ENCODE peak calls at places on chromosomes 7 and 10, in seven cellular contexts. P is HCT116, B is PC-9, V is PC-3, R is IMR-90, A is HepG2, E is astrocyte. M is an unnamed sample. For H3K27me3 and H4K20me1, the result is how much of the 10 kb centered on the place peaks cover.

GRCh38 chr7:51621956-51622355 is 305.3 kb upstream of the COBL start:
- DNase-seq in R (no peak), B (no peak), V (no peak), A (no peak), P (no peak), E (no peak), M (no peak)

GRCh38 chr10:61992683-61993629 is 91.5 kb downstream of the ARID5B start:
- DNase-seq in E (peak), B (no peak), R (peak), A (no peak), P (no peak), V (peak), M (peak)

GRCh38 chr7:96772295-96772694 is 62.6 kb upstream of the SEM1 start:
- DNase-seq in P (no peak), A (no peak), E (no peak), R (no peak), B (no peak), V (no peak), M (no peak)

GRCh38 chr7:83984076-83984475 is 210.5 kb downstream of the SEMA3A start:
- DNase-seq in A (no peak), B (no peak), V (no peak), E (no peak), P (no peak), R (peak), M (no peak)

GRCh38 chr10:10007972-10008371 is 1009.7 kb upstream of the CELF2 start:
- DNase-seq in B (no peak), A (no peak), E (no peak), V (no peak), R (no peak), P (no peak), M (no peak)

GRCh38 chr10:60910543-60910942 is 33.4 kb downstream of the RHOBTB1 start:
- DNase-seq in V (no peak), A (no peak), R (no peak), E (no peak), P (no peak), B (no peak), M (no peak)

GRCh38 chr10:58319599-58319998 is 15.2 kb upstream of the UBE2D1 start:
- DNase-seq in E (no peak), P (no peak), R (no peak), A (peak), V (peak), B (no peak), M (no peak)

GRCh38 chr7:2717293-2717904 is 29.4 kb downstream of the AMZ1 start:
- DNase-seq in V (no peak), B (no peak), A (no peak), E (no peak), R (peak), P (no peak), M (no peak)

GRCh38 chr10:128744092-128744491 is 617.9 kb upstream of the MKI67 start:
- DNase-seq in V (no peak), R (no peak), P (no peak), E (no peak), B (no peak), A (no peak), M (no peak)

DNA sequence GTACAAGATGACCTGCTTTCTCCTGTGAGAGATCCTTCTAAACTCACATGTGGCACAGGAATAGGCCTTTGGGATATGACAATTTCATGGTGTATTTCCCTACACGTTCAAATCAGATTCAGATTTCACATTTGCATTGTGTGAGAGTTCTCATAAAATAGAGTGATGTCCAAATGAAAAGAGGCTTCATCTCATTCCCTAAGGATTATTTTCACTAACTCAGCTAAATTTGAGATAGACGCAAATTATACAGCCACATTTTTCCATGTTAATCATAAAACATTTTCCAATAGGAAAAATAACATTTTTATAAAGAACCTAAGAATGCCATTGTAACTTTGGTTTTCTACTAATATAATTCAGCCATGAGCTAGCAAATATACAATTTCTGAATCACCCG is 35.5 kb upstream of the PARD3 start:
- DNase-seq in E (no peak), A (no peak), R (no peak), P (no peak), V (no peak), B (no peak), M (no peak)
- H3K27me3 ChIP-seq in E (under half), A (under half), R (under half), P (under half), V (under half), B (under half), M (under half)

DNA sequence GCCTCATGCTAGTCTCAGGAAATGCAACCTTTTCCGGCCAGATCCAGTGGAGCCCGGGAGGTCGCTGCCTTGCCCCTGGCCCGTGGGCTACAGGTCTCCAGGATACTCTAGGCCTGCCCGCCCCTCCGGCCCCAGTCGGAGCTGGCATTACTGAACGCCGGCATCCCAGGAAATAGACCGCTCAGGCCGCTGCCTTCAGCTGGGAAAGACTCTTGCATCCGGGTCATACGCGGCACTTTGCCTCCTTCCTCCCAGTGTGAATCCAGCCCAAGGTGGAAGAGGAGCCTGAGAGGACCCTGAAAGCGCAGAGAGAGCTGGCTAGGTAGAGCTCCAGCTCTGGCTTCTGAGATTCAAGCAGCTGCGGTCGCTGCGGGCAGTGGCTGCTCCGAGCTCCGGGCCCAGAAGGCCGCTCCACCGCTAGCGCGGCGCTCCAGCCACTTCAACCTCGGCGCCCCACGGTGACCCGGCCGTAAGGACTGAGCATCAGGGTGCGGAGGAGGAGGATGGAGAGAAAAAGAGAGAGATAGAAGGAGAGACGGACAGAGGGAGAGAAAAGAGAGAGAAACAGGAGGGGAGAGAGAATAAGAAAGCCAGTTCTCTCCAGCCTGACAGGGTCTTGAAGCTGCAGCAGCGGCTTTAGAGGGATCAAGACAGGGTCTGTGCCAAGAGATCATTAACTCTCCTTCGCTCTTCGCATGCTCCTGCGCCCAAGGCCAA is 1.7 kb upstream of the HOXA10 start:
- DNase-seq in A (no peak), V (no peak), E (no peak), R (no peak), P (no peak), B (no peak), M (peak)
- H3K4me3 ChIP-seq in A (no peak), V (peak), E (no peak), R (no peak), P (no peak), B (no peak), M (peak)

GRCh38 chr10:4526426-4526825 is 299.6 kb upstream of the AKR1E2 start:
- DNase-seq in A (no peak), E (no peak), R (no peak), P (no peak), B (no peak), V (no peak), M (peak)
- H4K20me1 ChIP-seq in A (under half), E (under half), R (under half), P (under half), B (under half), V (under half), M (under half)

GRCh38 chr7:122304604-122304975 is at the start of gene FEZF1:
- DNase-seq in P (peak), A (peak), R (no peak), E (no peak), B (no peak), V (peak), M (peak)

GRCh38 chr7:122301858-122302745 is 2.4 kb downstream of the FEZF1 start:
- DNase-seq in A (no peak), B (no peak), E (no peak), P (no peak), R (no peak), V (no peak), M (peak)

GRCh38 chr7:122303522-122303970 is 1.0 kb downstream of the FEZF1 start:
- DNase-seq in B (no peak), V (no peak), A (no peak), P (no peak), R (no peak), E (no peak), M (no peak)

GRCh38 chr7:122303971-122304603 is 463 bp downstream of the FEZF1 start:
- DNase-seq in B (no peak), P (no peak), A (no peak), E (no peak), R (no peak), V (no peak), M (no peak)

DNA sequence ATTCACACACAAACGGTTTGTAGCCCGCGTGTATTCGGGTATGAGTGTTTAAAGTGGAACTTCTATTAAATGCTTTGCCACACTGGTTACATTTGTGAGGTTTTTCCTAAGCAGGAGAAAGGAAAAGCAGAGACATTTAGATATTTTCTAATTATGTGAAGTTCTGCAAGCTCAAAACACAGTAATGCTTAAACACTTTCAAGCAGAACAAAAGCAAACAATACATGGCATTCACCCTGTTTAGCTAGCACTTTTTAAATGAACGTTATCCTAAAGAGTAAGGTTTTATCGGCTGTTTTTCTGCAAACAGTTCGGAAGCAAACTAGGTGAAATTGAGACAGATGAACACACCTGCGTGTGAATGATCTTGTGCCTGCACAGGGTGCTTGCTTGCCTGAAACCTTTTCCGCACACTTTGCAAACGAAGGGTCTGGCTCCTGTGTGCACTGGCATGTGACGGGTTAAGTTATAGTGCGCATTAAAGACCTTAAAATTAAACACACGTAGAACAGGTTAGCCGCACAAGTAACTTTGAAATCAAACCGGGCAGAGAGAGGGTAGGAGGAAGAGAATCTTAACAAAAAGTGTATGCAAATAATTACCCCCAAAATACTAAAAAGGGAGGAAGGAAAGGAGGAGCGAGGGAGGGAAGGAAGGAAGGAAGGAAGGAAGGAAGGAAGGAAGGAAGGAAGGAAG is 1.6 kb downstream of the FEZF1 start:
- DNase-seq in A (no peak), V (no peak), P (no peak), R (no peak), E (no peak), B (no peak), M (no peak)
- H3K27me3 ChIP-seq in A (half or more), V (under half), P (under half), R (half or more), E (half or more), B (under half), M (half or more)

GRCh38 chr10:79112898-79113431 is 44.2 kb downstream of the ZMIZ1 start:
- DNase-seq in E (peak), V (peak), B (no peak), A (no peak), R (peak), P (no peak), M (peak)

GRCh38 chr10:79115302-79115701 is 46.5 kb downstream of the ZMIZ1 start:
- DNase-seq in E (no peak), A (no peak), P (no peak), R (no peak), V (no peak), B (no peak), M (no peak)

GRCh38 chr10:79111427-79111826 is 42.7 kb downstream of the ZMIZ1 start:
- DNase-seq in R (peak), E (peak), B (no peak), V (peak), P (no peak), A (peak), M (peak)

GRCh38 chr10:79111846-79112614 is 43.3 kb downstream of the ZMIZ1 start:
- DNase-seq in E (no peak), A (no peak), V (no peak), P (no peak), R (no peak), B (no peak), M (no peak)

GRCh38 chr10:79113827-79114226 is 45.1 kb downstream of the ZMIZ1 start:
- DNase-seq in B (no peak), E (no peak), A (no peak), P (no peak), R (no peak), V (no peak), M (peak)
- H3K4me3 ChIP-seq in B (no peak), E (no peak), A (no peak), P (no peak), R (no peak), V (no peak), M (peak)

GRCh38 chr7:144568234-144568633 is 164.7 kb upstream of the NOBOX start:
- DNase-seq in A (no peak), B (no peak), R (no peak), P (no peak), V (no peak), E (no peak), M (no peak)

DNA sequence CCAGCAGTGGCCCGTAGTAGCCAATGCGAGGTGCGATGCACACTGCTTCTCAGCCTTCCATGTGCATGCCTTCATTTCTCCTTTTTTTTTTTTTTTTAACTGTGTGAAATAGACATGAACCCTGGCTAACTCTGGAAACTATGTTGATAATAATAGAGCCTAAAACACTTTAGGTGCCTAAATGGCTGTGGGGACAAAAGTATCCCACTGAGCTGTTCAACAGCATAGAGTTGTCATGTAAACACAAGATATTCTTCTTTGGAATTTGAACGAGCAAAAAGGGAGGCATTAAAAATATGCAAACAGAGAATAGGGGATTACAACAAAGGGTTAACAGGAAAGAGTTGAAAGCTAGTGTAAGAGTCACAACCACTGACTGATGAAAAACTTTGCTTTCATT is 162.1 kb upstream of the NOBOX start:
- DNase-seq in R (no peak), A (no peak), B (no peak), P (no peak), E (no peak), V (no peak), M (no peak)
- H4K20me1 ChIP-seq in R (under half), A (under half), B (under half), P (under half), E (under half), V (under half), M (under half)

GRCh38 chr7:50303894-50304157 is 690 bp upstream of the IKZF1 start:
- DNase-seq in B (no peak), P (no peak), V (no peak), E (no peak), R (no peak), A (no peak), M (peak)
- H3K27me3 ChIP-seq in B (half or more), P (under half), V (half or more), E (under half), R (under half), A (under half), M (half or more)

GRCh38 chr7:93592588-93593266 is 18.2 kb upstream of the CALCR start:
- DNase-seq in P (no peak), R (no peak), A (no peak), E (no peak), V (no peak), B (no peak), M (no peak)
- H3K4me3 ChIP-seq in P (peak), R (no peak), A (no peak), E (no peak), V (no peak), B (peak), M (no peak)